ENCODE peak calls at places on chromosomes 11 and 22, in nine cellular contexts. O, P, T, F, R, L, W, N and V are unnamed samples.

GRCh38 chr11:61102667-61103491 is 590 bp downstream of the CD5 start:
- DNase-seq in P (peak; percentile 56), W (no peak), N (no peak), F (no peak), L (no peak), O (no peak), T (no peak), R (no peak), V (no peak)

GRCh38 chr11:3959015-3959917 is 103.8 kb downstream of the STIM1 start:
- DNase-seq in W (no peak), N (no peak), L (no peak), F (peak; percentile 13), R (no peak), P (no peak), O (no peak), T (no peak), V (no peak)

GRCh38 chr11:15927196-15927865 is 429.0 kb downstream of the SOX6 start:
- DNase-seq in L (no peak), R (no peak), O (no peak), N (no peak), P (no peak), F (no peak), W (no peak), T (no peak), V (no peak)

GRCh38 chr22:44588348-44588747 is 90.3 kb upstream of the RTL6 start:
- DNase-seq in O (no peak), R (no peak), P (no peak), N (no peak), F (no peak), W (no peak), T (no peak), L (no peak), V (no peak)

GRCh38 chr22:35467788-35468187 is 67.8 kb downstream of the MCM5 start:
- DNase-seq in F (peak; percentile 87), W (peak; percentile 51), R (no peak), L (no peak), P (no peak), N (no peak), O (peak; percentile 60), T (no peak), V (no peak)

GRCh38 chr22:19852177-19852781 is 2.4 kb downstream of the GNB1L start:
- DNase-seq in T (no peak), R (no peak), N (no peak), L (no peak), P (no peak), F (no peak), O (no peak), W (peak; percentile 36), V (no peak)

GRCh38 chr11:64766881-64767280 is 7.1 kb upstream of the PYGM start:
- DNase-seq in N (no peak), R (no peak), F (no peak), O (no peak), P (no peak), W (no peak), T (no peak), L (no peak), V (no peak)

GRCh38 chr11:74627381-74627780 is 35.0 kb downstream of the POLD3 start:
- DNase-seq in O (no peak), R (no peak), T (no peak), P (peak; percentile 12), L (no peak), N (no peak), W (no peak), F (no peak), V (no peak)

GRCh38 chr11:47725445-47726442 is 10.6 kb upstream of the AGBL2 start:
- DNase-seq in L (no peak), R (no peak), T (no peak), P (no peak), O (no peak), F (no peak), W (no peak), N (no peak), V (no peak)

GRCh38 chr11:92083123-92083522 is 141.5 kb upstream of the FAT3 start:
- DNase-seq in P (no peak), O (no peak), L (no peak), R (no peak), F (no peak), T (no peak), N (no peak), W (no peak), V (no peak)

GRCh38 chr11:116166788-116167465 is 605.9 kb downstream of the BUD13 start:
- DNase-seq in R (no peak), N (no peak), F (no peak), T (no peak), L (no peak), W (no peak), O (no peak), P (no peak), V (no peak)

GRCh38 chr22:46537946-46538815 is 761 bp upstream of the CELSR1 start:
- DNase-seq in N (no peak), P (no peak), O (peak; percentile 46), L (no peak), W (no peak), R (no peak), F (peak; percentile 61), T (no peak), V (no peak)

GRCh38 chr11:102560555-102561011 is 30.0 kb upstream of the MMP7 start:
- DNase-seq in N (peak; percentile 16), R (no peak), T (no peak), W (no peak), O (no peak), F (no peak), L (no peak), P (peak; percentile 33), V (peak; percentile 43)

GRCh38 chr11:34379539-34379938 is 21.7 kb upstream of the ABTB2 start:
- DNase-seq in W (no peak), L (no peak), R (no peak), F (no peak), P (no peak), O (no peak), N (no peak), T (no peak), V (no peak)

GRCh38 chr11:79393362-79394043 is 47.3 kb downstream of the TENM4 start:
- DNase-seq in P (no peak), F (peak; percentile 99), N (no peak), O (peak; percentile 97), R (no peak), L (no peak), T (no peak), W (no peak), V (no peak)

GRCh38 chr22:49790912-49791311 is 36.8 kb downstream of the BRD1 start:
- DNase-seq in N (no peak), W (no peak), P (no peak), R (no peak), T (no peak), F (no peak), O (no peak), L (no peak), V (no peak)

GRCh38 chr11:31325162-31325561 is 44.4 kb downstream of the DCDC1 start:
- DNase-seq in T (no peak), W (no peak), P (no peak), R (no peak), L (no peak), O (no peak), N (no peak), F (no peak), V (no peak)

GRCh38 chr22:41676134-41676533 is 12.5 kb downstream of the SNU13 start:
- DNase-seq in W (no peak), F (no peak), P (no peak), T (no peak), L (no peak), O (no peak), N (no peak), R (no peak), V (no peak)

GRCh38 chr22:30822216-30823014 is 127.7 kb downstream of the OSBP2 start:
- DNase-seq in L (no peak), O (peak; percentile 34), P (peak; percentile 11), N (no peak), W (no peak), R (no peak), T (no peak), F (peak; percentile 52), V (no peak)

GRCh38 chr11:70486731-70487130 is 88.4 kb downstream of the CTTN start:
- DNase-seq in N (no peak), T (no peak), O (no peak), P (no peak), F (no peak), L (no peak), R (no peak), W (no peak), V (no peak)

GRCh38 chr22:41445171-41446056 is 1.2 kb downstream of the TOB2 start:
- DNase-seq in F (peak; percentile 78), N (no peak), P (peak; percentile 54), W (no peak), L (no peak), R (no peak), T (no peak), O (no peak), V (no peak)

GRCh38 chr11:65432686-65433582 is 10.3 kb downstream of the NEAT1 start:
- DNase-seq in L (no peak), P (no peak), O (no peak), R (no peak), F (peak; percentile 78), W (no peak), T (no peak), N (no peak), V (no peak)

GRCh38 chr22:19568337-19569311 is 44.4 kb upstream of the CLDN5 start:
- DNase-seq in O (no peak), R (no peak), W (no peak), T (no peak), P (no peak), L (no peak), F (peak; percentile 48), N (peak; percentile 69), V (no peak)